ENCODE peak calls at places on chromosomes 1 and 21, in four cellular contexts. E is NCI-H2029, M is LHCN-M2, B is colonic mucosa. R is an unnamed sample.

GRCh38 chr1:147264158-147264768 is 21.8 kb downstream of the CHD1L start:
- DNase-seq in E (no peak), M (peak), B (no peak), R (no peak)

GRCh38 chr1:205590777-205591513 is 40.9 kb downstream of the ELK4 start:
- DNase-seq in E (no peak), M (no peak), B (no peak), R (no peak)

GRCh38 chr1:52503706-52504105 is 49.2 kb downstream of the TUT4 start:
- DNase-seq in E (no peak), M (no peak), B (no peak), R (no peak)

GRCh38 chr1:155219592-155220031 is 11.1 kb downstream of the MTX1 start:
- DNase-seq in E (no peak), M (no peak), B (peak), R (no peak)

GRCh38 chr21:45952974-45953373 is 28.6 kb upstream of the COL6A1 start:
- DNase-seq in E (no peak), M (no peak), B (no peak), R (no peak)

GRCh38 chr1:27307851-27308598 is 13.9 kb upstream of the TMEM222 start:
- DNase-seq in E (no peak), M (no peak), B (no peak), R (no peak)

GRCh38 chr1:155241069-155241679 is 14.1 kb downstream of the ENTREP3 start:
- DNase-seq in E (peak), M (peak), B (peak), R (peak)

GRCh38 chr21:28253378-28253777 is 739.3 kb downstream of the LTN1 start:
- DNase-seq in E (no peak), M (peak), B (no peak), R (peak)

GRCh38 chr1:53135735-53136114 is 6.7 kb downstream of the SLC1A7 start:
- DNase-seq in E (no peak), M (peak), B (no peak), R (peak)

GRCh38 chr1:116763116-116763786 is 9.0 kb downstream of the CD2 start:
- DNase-seq in E (no peak), M (no peak), B (no peak), R (no peak)

GRCh38 chr1:14238472-14239059 is 359.9 kb upstream of the KAZN start:
- DNase-seq in E (peak), M (no peak), B (peak), R (no peak)

GRCh38 chr1:8597455-8597854 is 220.0 kb downstream of the RERE start:
- DNase-seq in E (no peak), M (no peak), B (no peak), R (no peak)

GRCh38 chr1:21397813-21398188 is 42.1 kb upstream of the NBPF3 start:
- DNase-seq in E (no peak), M (no peak), B (no peak), R (no peak)

GRCh38 chr1:54665852-54666251 is 24.3 kb downstream of the MROH7 start:
- DNase-seq in E (no peak), M (no peak), B (no peak), R (no peak)

GRCh38 chr1:30919025-30919881 is 10.7 kb upstream of the SDC3 start:
- DNase-seq in E (no peak), M (peak), B (no peak), R (peak)

GRCh38 chr1:226938903-226939438 is 1.1 kb upstream of the COQ8A start:
- DNase-seq in E (peak), M (peak), B (no peak), R (peak)

GRCh38 chr1:156727914-156728598 is at the start of gene METTL25B:
- DNase-seq in E (peak), M (peak), B (peak), R (peak)

GRCh38 chr1:19650416-19651140 is 6.5 kb downstream of the NBL1 start:
- DNase-seq in E (no peak), M (no peak), B (no peak), R (no peak)

GRCh38 chr1:66282343-66282852 is 251.6 kb upstream of the SGIP1 start:
- DNase-seq in E (no peak), M (peak), B (no peak), R (peak)

GRCh38 chr1:60573726-60574409 is 500.3 kb upstream of the C1orf87 start:
- DNase-seq in E (peak), M (peak), B (no peak), R (peak)